ENCODE peak calls at places on chromosomes 16 and 17, in eight cellular contexts. N, Z, K, X, L, D, W and G are unnamed samples.

GRCh38 chr16:28863929-28864886 is 565 bp downstream of the SH2B1 start:
- DNase-seq in W (no peak), D (no peak), X (no peak), L (no peak), K (no peak), Z (peak), N (no peak), G (no peak)

GRCh38 chr17:68621065-68621464 is 19.9 kb upstream of the FAM20A start:
- DNase-seq in D (no peak), L (no peak), Z (no peak), K (no peak), W (no peak), N (no peak), X (no peak), G (no peak)

GRCh38 chr17:28240688-28241340 is 78.2 kb upstream of the TMEM97 start:
- DNase-seq in X (no peak), K (no peak), D (no peak), W (no peak), N (no peak), Z (no peak), L (no peak), G (no peak)

GRCh38 chr17:40348562-40349476 is 15.7 kb downstream of the GJD3 start:
- DNase-seq in W (no peak), X (peak), Z (no peak), N (no peak), L (no peak), K (peak), D (no peak), G (no peak)

GRCh38 chr17:8091033-8091687 is 3.6 kb upstream of the ALOX12B start:
- DNase-seq in K (no peak), D (no peak), W (peak), Z (no peak), X (no peak), L (no peak), N (no peak), G (no peak)

GRCh38 chr16:6863135-6863534 is 469.5 kb upstream of the RBFOX1 start:
- DNase-seq in K (no peak), Z (no peak), W (no peak), L (no peak), X (no peak), N (no peak), D (no peak), G (no peak)

GRCh38 chr17:36939944-36940312 is 2.7 kb downstream of the LHX1 start:
- DNase-seq in K (no peak), X (no peak), W (no peak), L (no peak), D (no peak), N (no peak), Z (no peak), G (no peak)

GRCh38 chr17:40596261-40596919 is 31.1 kb upstream of the CCR7 start:
- DNase-seq in K (peak), L (no peak), X (no peak), N (no peak), W (peak), Z (peak), D (no peak), G (peak)

GRCh38 chr17:63988741-63989621 is 9.2 kb upstream of the PRR29 start:
- DNase-seq in L (no peak), W (no peak), N (no peak), Z (no peak), D (no peak), X (no peak), K (no peak), G (peak)

GRCh38 chr17:2101448-2102257 is 46.8 kb downstream of the HIC1 start:
- DNase-seq in N (no peak), Z (no peak), X (no peak), D (no peak), W (no peak), L (no peak), K (peak), G (no peak)

GRCh38 chr17:69581061-69581955 is 166.8 kb downstream of the MAP2K6 start:
- DNase-seq in N (no peak), X (no peak), K (no peak), L (no peak), Z (peak), D (no peak), W (peak), G (no peak)

GRCh38 chr17:17303847-17304490 is 796 bp downstream of the NT5M start:
- DNase-seq in K (no peak), D (no peak), X (no peak), L (no peak), N (no peak), W (no peak), Z (no peak), G (no peak)

GRCh38 chr16:48561960-48562393 is 48.0 kb downstream of the N4BP1 start:
- DNase-seq in X (no peak), Z (no peak), L (no peak), K (no peak), N (no peak), W (no peak), D (no peak), G (no peak)

GRCh38 chr17:74502866-74503265 is 28.4 kb downstream of the CD300LB start:
- DNase-seq in L (no peak), K (no peak), X (no peak), W (no peak), Z (no peak), D (no peak), N (no peak), G (no peak)

GRCh38 chr17:53627511-53627910 is 195.2 kb upstream of the KIF2B start:
- DNase-seq in K (no peak), W (no peak), N (peak), X (no peak), D (no peak), L (no peak), Z (no peak), G (no peak)

GRCh38 chr17:59387351-59388069 is 56.1 kb downstream of the YPEL2 start:
- DNase-seq in W (no peak), L (no peak), D (no peak), K (peak), N (no peak), X (peak), Z (no peak), G (peak)

GRCh38 chr17:47864791-47865216 is 13.8 kb upstream of the SP6 start:
- DNase-seq in W (no peak), N (no peak), Z (peak), X (no peak), K (no peak), L (no peak), D (no peak), G (no peak)

GRCh38 chr17:74491645-74492044 is 25.2 kb downstream of the CD300A start:
- DNase-seq in N (no peak), W (no peak), D (no peak), Z (no peak), K (peak), L (no peak), X (no peak), G (no peak)

GRCh38 chr17:75348386-75349012 is 57.0 kb downstream of the GRB2 start:
- DNase-seq in K (no peak), X (no peak), W (peak), L (no peak), N (no peak), Z (no peak), D (no peak), G (no peak)

GRCh38 chr17:82696916-82697807 is 1.3 kb downstream of the RAB40B start:
- DNase-seq in X (no peak), Z (no peak), L (no peak), N (no peak), K (no peak), D (no peak), W (no peak), G (no peak)

GRCh38 chr17:9986754-9987382 is 81.8 kb upstream of the RCVRN start:
- DNase-seq in Z (no peak), D (no peak), X (no peak), N (no peak), W (no peak), L (no peak), K (no peak), G (no peak)

GRCh38 chr17:50884354-50885311 is 18.5 kb upstream of the TOB1 start:
- DNase-seq in Z (no peak), K (no peak), L (no peak), N (no peak), X (no peak), W (no peak), D (no peak), G (no peak)

GRCh38 chr16:8675183-8676159 is 1.1 kb downstream of the ABAT start:
- DNase-seq in L (no peak), K (no peak), X (no peak), N (no peak), W (no peak), Z (peak), D (no peak), G (no peak)

GRCh38 chr16:48383877-48384304 is 1.3 kb downstream of the SIAH1 start:
- DNase-seq in N (no peak), D (no peak), W (peak), X (no peak), L (no peak), K (peak), Z (peak), G (peak)

GRCh38 chr16:67542464-67542863 is 13.8 kb downstream of the RIPOR1 start:
- DNase-seq in Z (peak), X (no peak), K (no peak), L (no peak), D (no peak), N (peak), W (peak), G (peak)

GRCh38 chr17:67606896-67607604 is 110.7 kb upstream of the NOL11 start:
- DNase-seq in N (no peak), W (no peak), D (no peak), Z (no peak), K (peak), X (no peak), L (peak), G (peak)

GRCh38 chr17:77346765-77347164 is 206.0 kb downstream of the SEC14L1 start:
- DNase-seq in N (no peak), Z (no peak), D (no peak), X (no peak), W (no peak), L (no peak), K (no peak), G (no peak)

GRCh38 chr17:4162775-4163498 is 19.9 kb downstream of the CYB5D2 start:
- DNase-seq in L (no peak), N (no peak), Z (no peak), W (peak), D (no peak), X (no peak), K (no peak), G (peak)

GRCh38 chr17:64380985-64381384 is 9.7 kb downstream of the PECAM1 start:
- DNase-seq in Z (no peak), W (no peak), D (no peak), X (no peak), N (no peak), K (no peak), L (no peak), G (no peak)

GRCh38 chr17:81930142-81931125 is 2.9 kb upstream of the MAFG start:
- DNase-seq in X (no peak), Z (no peak), L (no peak), K (peak), D (no peak), N (no peak), W (no peak), G (peak)

GRCh38 chr16:50386819-50387218 is 18.0 kb upstream of the BRD7 start:
- DNase-seq in L (no peak), N (no peak), W (no peak), D (no peak), Z (no peak), K (peak), X (peak), G (peak)

GRCh38 chr17:74190154-74190553 is 13.3 kb upstream of the RPL38 start:
- DNase-seq in L (peak), W (peak), X (peak), K (peak), D (no peak), Z (peak), N (no peak), G (peak)

GRCh38 chr17:45127209-45127582 is 5.1 kb downstream of the PLCD3 start:
- DNase-seq in L (no peak), X (no peak), Z (no peak), W (no peak), D (no peak), N (no peak), K (no peak), G (no peak)